ENCODE peak calls at places on chromosome 7, in six cellular contexts. R is cardiac muscle cell; Q is activated CD4-positive, CD25-positive, alpha-beta regulatory T cell treated with anti-CD3 and anti-CD28 coated beads, Interleukin-2, amount 50 U/mL, for 72 hours; F is brain microvascular endothelial cell; O is astrocyte of the hippocampus; P is EL. Y is an unnamed sample.

GRCh38 chr7:50349963-50350944 is 45.7 kb downstream of the IKZF1 start:
- DNase-seq in O (no peak), P (no peak), R (no peak), Q (peak; percentile 74), F (no peak), Y (no peak)

GRCh38 chr7:131095346-131095745 is 232.3 kb upstream of the MKLN1 start:
- DNase-seq in R (peak; percentile 16), F (no peak), P (no peak), Q (no peak), O (peak; percentile 74), Y (no peak)

GRCh38 chr7:72336382-72336886 is 75.7 kb downstream of the CALN1 start:
- DNase-seq in Q (no peak), R (no peak), O (peak; percentile 5), P (no peak), F (no peak), Y (no peak)

GRCh38 chr7:138848056-138848975 is 50.3 kb upstream of the ATP6V0A4 start:
- DNase-seq in O (peak; percentile 39), P (no peak), Q (no peak), R (no peak), F (no peak), Y (no peak)

GRCh38 chr7:143229054-143229790 is 7.4 kb downstream of the TAS2R40 start:
- DNase-seq in R (no peak), P (no peak), O (no peak), F (no peak), Q (no peak), Y (peak; percentile 18)

GRCh38 chr7:49229246-49229645 is 304.9 kb downstream of the CDC14C start:
- DNase-seq in R (no peak), O (no peak), F (no peak), P (no peak), Q (no peak), Y (no peak)

GRCh38 chr7:26650081-26650480 is 214.3 kb downstream of the SKAP2 start:
- DNase-seq in Q (no peak), O (no peak), R (no peak), F (no peak), P (no peak), Y (no peak)

GRCh38 chr7:2162959-2163358 is 69.8 kb downstream of the MAD1L1 start:
- DNase-seq in P (no peak), O (no peak), R (no peak), Q (no peak), F (no peak), Y (no peak)

GRCh38 chr7:105261689-105262088 is 127.0 kb downstream of the SRPK2 start:
- DNase-seq in O (no peak), F (no peak), P (peak; percentile 8), R (no peak), Q (no peak), Y (no peak)

GRCh38 chr7:34320926-34321609 is 336.9 kb upstream of the NPSR1 start:
- DNase-seq in F (peak; percentile 66), R (peak; percentile 82), O (peak; percentile 88), Q (no peak), P (peak; percentile 93), Y (peak; percentile 87)

GRCh38 chr7:98227939-98228338 is 16.7 kb downstream of the BHLHA15 start:
- DNase-seq in Q (no peak), O (no peak), F (no peak), P (no peak), R (no peak), Y (no peak)

GRCh38 chr7:100588438-100588837 is 2.3 kb downstream of the FBXO24 start:
- DNase-seq in R (peak; percentile 34), O (no peak), F (peak; percentile 25), P (peak; percentile 40), Q (no peak), Y (no peak)

GRCh38 chr7:95335093-95335492 is 10.8 kb upstream of the PON1 start:
- DNase-seq in P (peak; percentile 81), R (peak; percentile 69), F (peak; percentile 76), Q (no peak), O (peak; percentile 80), Y (peak; percentile 64)

GRCh38 chr7:134500982-134501381 is 26.4 kb upstream of the AKR1B10 start:
- DNase-seq in F (no peak), Q (no peak), O (no peak), P (no peak), R (no peak), Y (no peak)

GRCh38 chr7:26238004-26238403 is 36.5 kb downstream of the CBX3 start:
- DNase-seq in Q (no peak), O (no peak), F (no peak), P (no peak), R (no peak), Y (no peak)

GRCh38 chr7:17680943-17681351 is 259.3 kb downstream of the SNX13 start:
- DNase-seq in Q (no peak), F (no peak), P (peak; percentile 54), O (peak; percentile 59), R (peak; percentile 70), Y (no peak)

GRCh38 chr7:38463277-38464224 is 167.6 kb downstream of the AMPH start:
- DNase-seq in Q (peak; percentile 64), R (peak; percentile 88), O (peak; percentile 74), F (peak; percentile 92), P (peak; percentile 82), Y (peak; percentile 31)

GRCh38 chr7:131525820-131526219 is 30.6 kb downstream of the PODXL start:
- DNase-seq in Q (no peak), P (no peak), O (no peak), R (no peak), F (peak; percentile 28), Y (no peak)

GRCh38 chr7:10128748-10129147 is 844.9 kb upstream of the PHF14 start:
- DNase-seq in R (peak; percentile 2), O (peak; percentile 48), P (no peak), Q (no peak), F (no peak), Y (no peak)

GRCh38 chr7:84669177-84669732 is 474.7 kb upstream of the SEMA3A start:
- DNase-seq in R (peak; percentile 48), Q (no peak), P (no peak), O (no peak), F (no peak), Y (no peak)

GRCh38 chr7:157983442-157984137 is 604.0 kb downstream of the PTPRN2 start:
- DNase-seq in F (no peak), P (no peak), Q (no peak), R (no peak), O (no peak), Y (no peak)

GRCh38 chr7:43071604-43072003 is 40.8 kb upstream of the HECW1 start:
- DNase-seq in F (no peak), R (peak; percentile 21), O (no peak), Q (no peak), P (peak; percentile 26), Y (no peak)

GRCh38 chr7:13933536-13933935 is 55.9 kb downstream of the ETV1 start:
- DNase-seq in F (no peak), P (no peak), R (no peak), Q (no peak), O (no peak), Y (no peak)

GRCh38 chr7:83486957-83487356 is 162.0 kb downstream of the SEMA3E start:
- DNase-seq in P (no peak), Q (no peak), F (no peak), R (no peak), O (no peak), Y (no peak)

GRCh38 chr7:4225352-4225751 is 456.7 kb upstream of the FOXK1 start:
- DNase-seq in O (no peak), F (no peak), R (no peak), Q (no peak), P (no peak), Y (no peak)

GRCh38 chr7:77403957-77404356 is 12.2 kb downstream of the GSAP start:
- DNase-seq in P (no peak), Q (no peak), O (no peak), F (no peak), R (no peak), Y (no peak)

GRCh38 chr7:17095951-17096350 is 202.5 kb upstream of the AHR start:
- DNase-seq in R (no peak), P (no peak), F (no peak), Q (no peak), O (no peak), Y (no peak)

GRCh38 chr7:136045181-136045580 is 68.0 kb upstream of the MTPN start:
- DNase-seq in R (no peak), Q (no peak), F (no peak), P (no peak), O (no peak), Y (no peak)

GRCh38 chr7:3722396-3722846 is 421.4 kb downstream of the SDK1 start:
- DNase-seq in P (no peak), Q (no peak), R (peak; percentile 2), F (peak; percentile 33), O (peak; percentile 44), Y (no peak)